ENCODE peak calls at places on chromosomes 1 and 21, in five cellular contexts. Z is stomach, J is tibial nerve, D is fibroblast of lung, E is astrocyte. L is an unnamed sample.

GRCh38 chr1:30414086-30414850 is 309.1 kb downstream of the MATN1 start:
- DNase-seq in Z (no peak), J (no peak), D (no peak), E (no peak), L (no peak)

GRCh38 chr1:32020338-32020737 is 6.7 kb downstream of the KHDRBS1 start:
- DNase-seq in Z (no peak), J (no peak), D (no peak), E (no peak), L (peak; percentile 44)

GRCh38 chr21:39597595-39598185 is 15.1 kb upstream of the B3GALT5 start:
- DNase-seq in Z (no peak), J (no peak), D (no peak), E (no peak), L (no peak)

GRCh38 chr1:177163844-177164379 is 600 bp downstream of the ASTN1 start:
- DNase-seq in Z (no peak), J (no peak), D (no peak), E (no peak), L (no peak)

GRCh38 chr1:84165566-84165965 is 21.5 kb downstream of the PRKACB start:
- DNase-seq in Z (no peak), J (no peak), D (no peak), E (no peak), L (no peak)

GRCh38 chr21:46221664-46222435 is 6.7 kb downstream of the LSS start:
- DNase-seq in Z (no peak), J (no peak), D (no peak), E (no peak), L (no peak)

GRCh38 chr1:229466887-229467286 is 33.0 kb upstream of the ACTA1 start:
- DNase-seq in Z (no peak), J (no peak), D (no peak), E (no peak), L (no peak)

GRCh38 chr1:103058393-103058792 is 49.9 kb downstream of the COL11A1 start:
- DNase-seq in Z (no peak), J (no peak), D (no peak), E (no peak), L (no peak)

GRCh38 chr1:231284441-231284840 is 43.4 kb downstream of the GNPAT start:
- DNase-seq in Z (no peak), J (no peak), D (no peak), E (no peak), L (no peak)

GRCh38 chr21:36678538-36678937 is 20.4 kb upstream of the SIM2 start:
- DNase-seq in Z (no peak), J (no peak), D (no peak), E (no peak), L (no peak)

GRCh38 chr1:236451796-236452373 is 57.8 kb downstream of the EDARADD start:
- DNase-seq in Z (peak; percentile 37), J (no peak), D (no peak), E (no peak), L (no peak)

GRCh38 chr1:225445644-225446297 is 17.9 kb upstream of the LBR start:
- DNase-seq in Z (no peak), J (no peak), D (no peak), E (no peak), L (no peak)

GRCh38 chr1:6445062-6445763 is 20.6 kb downstream of the ESPN start:
- DNase-seq in Z (peak; percentile 80), J (no peak), D (peak; percentile 20), E (peak; percentile 10), L (peak; percentile 35)

GRCh38 chr1:23745515-23745914 is 2.2 kb downstream of the ELOA start:
- DNase-seq in Z (no peak), J (no peak), D (peak; percentile 46), E (no peak), L (peak; percentile 60)

GRCh38 chr1:57623039-57623790 is 199.4 kb upstream of the DAB1 start:
- DNase-seq in Z (no peak), J (no peak), D (no peak), E (no peak), L (no peak)

GRCh38 chr1:59409525-59409924 is 112.6 kb downstream of the FGGY start:
- DNase-seq in Z (no peak), J (no peak), D (no peak), E (no peak), L (no peak)

GRCh38 chr1:181806791-181807190 is 254.7 kb downstream of the ZNF648 start:
- DNase-seq in Z (no peak), J (no peak), D (no peak), E (no peak), L (no peak)

GRCh38 chr1:155307247-155307740 is 1.4 kb upstream of the FDPS start:
- DNase-seq in Z (no peak), J (no peak), D (peak; percentile 38), E (no peak), L (peak; percentile 73)

GRCh38 chr1:31640964-31641363 is 3.7 kb downstream of the PEF1 start:
- DNase-seq in Z (no peak), J (no peak), D (no peak), E (no peak), L (no peak)

GRCh38 chr1:156433602-156434001 is 64.6 kb downstream of the RHBG start:
- DNase-seq in Z (no peak), J (no peak), D (no peak), E (no peak), L (no peak)

GRCh38 chr1:117512728-117513321 is 93.0 kb upstream of the TENT5C start:
- DNase-seq in Z (no peak), J (no peak), D (no peak), E (no peak), L (peak; percentile 62)

GRCh38 chr1:214609692-214610091 is 6.7 kb downstream of the CENPF start:
- DNase-seq in Z (no peak), J (no peak), D (no peak), E (no peak), L (no peak)

GRCh38 chr1:7611421-7612010 is 159.6 kb upstream of the VAMP3 start:
- DNase-seq in Z (no peak), J (no peak), D (no peak), E (no peak), L (no peak)

GRCh38 chr1:186740324-186740723 is 60.1 kb upstream of the PTGS2 start:
- DNase-seq in Z (no peak), J (no peak), D (no peak), E (no peak), L (no peak)

GRCh38 chr1:24226754-24227153 is 39.7 kb upstream of the IFNLR1 start:
- DNase-seq in Z (no peak), J (no peak), D (no peak), E (no peak), L (no peak)

GRCh38 chr1:145806408-145806807 is 17.5 kb downstream of the RNF115 start:
- DNase-seq in Z (no peak), J (no peak), D (no peak), E (no peak), L (no peak)

GRCh38 chr1:74652711-74653131 is 20.9 kb downstream of the ERICH3 start:
- DNase-seq in Z (no peak), J (no peak), D (peak; percentile 99), E (peak; percentile 98), L (peak; percentile 15)

GRCh38 chr1:112713466-112714312 is 1.4 kb downstream of the PPM1J start:
- DNase-seq in Z (peak; percentile 83), J (no peak), D (no peak), E (no peak), L (no peak)

GRCh38 chr1:112061852-112062451 is 72.5 kb upstream of the KCND3 start:
- DNase-seq in Z (no peak), J (no peak), D (peak; percentile 3), E (no peak), L (no peak)

GRCh38 chr1:51792864-51793263 is 85.7 kb downstream of the NRDC start:
- DNase-seq in Z (no peak), J (no peak), D (peak; percentile 65), E (peak; percentile 55), L (peak; percentile 23)

GRCh38 chr1:98749152-98749756 is 87.7 kb downstream of the SNX7 start:
- DNase-seq in Z (no peak), J (no peak), D (peak; percentile 7), E (peak; percentile 6), L (peak; percentile 17)
- TF ChIP-seq CTCF in Z (no peak), J (no peak), D (peak; percentile 52), E (peak; percentile 25), L (peak; percentile 45)

GRCh38 chr21:29657228-29657989 is 282.4 kb downstream of the GRIK1 start:
- DNase-seq in Z (no peak), J (no peak), D (no peak), E (no peak), L (no peak)
- H3K4me3 ChIP-seq in Z (no peak overlapping the region), J (no peak overlapping the region), D (no peak overlapping the region), E (no peak overlapping the region), L (no peak overlapping the region)

DNA sequence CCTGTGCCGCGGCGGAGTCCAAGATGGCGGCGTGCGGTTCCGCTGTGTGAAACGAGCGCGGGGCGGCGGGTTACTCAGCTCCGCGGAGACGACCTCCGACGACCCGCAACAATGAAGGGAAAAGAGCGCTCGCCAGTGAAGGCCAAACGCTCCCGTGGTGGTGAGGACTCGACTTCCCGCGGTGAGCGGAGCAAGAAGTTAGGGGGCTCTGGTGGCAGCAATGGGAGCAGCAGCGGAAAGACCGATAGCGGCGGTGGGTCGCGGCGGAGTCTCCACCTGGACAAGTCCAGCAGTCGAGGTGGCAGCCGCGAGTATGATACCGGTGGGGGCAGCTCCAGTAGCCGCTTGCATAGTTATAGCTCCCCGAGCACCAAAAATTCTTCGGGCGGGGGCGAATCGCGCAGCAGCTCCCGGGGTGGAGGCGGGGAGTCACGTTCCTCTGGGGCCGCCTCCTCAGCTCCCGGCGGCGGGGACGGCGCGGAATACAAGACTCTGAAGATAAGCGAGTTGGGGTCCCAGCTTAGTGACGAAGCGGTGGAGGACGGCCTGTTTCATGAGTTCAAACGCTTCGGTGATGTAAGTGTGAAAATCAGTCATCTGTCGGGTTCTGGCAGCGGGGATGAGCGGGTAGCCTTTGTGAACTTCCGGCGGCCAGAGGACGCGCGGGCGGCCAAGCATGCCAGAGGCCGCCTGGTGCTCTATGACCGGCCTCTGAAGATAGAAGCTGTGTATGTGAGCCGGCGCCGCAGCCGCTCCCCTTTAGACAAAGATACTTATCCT is 440 bp downstream of the RBM15 start:
- DNase-seq in Z (peak; percentile 51), J (peak; percentile 34), D (peak; percentile 50), E (peak; percentile 26), L (peak; percentile 23)
- TF ChIP-seq CTCF in Z (peak; percentile 20), J (peak; percentile 16), D (peak; percentile 48), E (peak; percentile 21), L (peak; percentile 75)

GRCh38 chr1:77781683-77782082 is 2.2 kb downstream of the MIGA1 start:
- DNase-seq in Z (no peak), J (no peak), D (no peak), E (no peak), L (no peak)
- H3K4me3 ChIP-seq in Z (no peak overlapping the region), J (no peak overlapping the region), D (no peak overlapping the region), E (no peak overlapping the region), L (no peak overlapping the region)

GRCh38 chr1:203346060-203346754 is 4.7 kb downstream of the FMOD start:
- DNase-seq in Z (no peak), J (no peak), D (no peak), E (no peak), L (no peak)
- TF ChIP-seq CTCF in Z (no peak), J (no peak), D (no peak), E (no peak), L (peak; percentile 10)

GRCh38 chr1:151847867-151848596 is 5.5 kb downstream of the THEM5 start:
- DNase-seq in Z (peak; percentile 17), J (no peak), D (no peak), E (no peak), L (peak; percentile 51)
- H3K4me3 ChIP-seq in Z (no peak overlapping the region), J (no peak overlapping the region), D (no peak overlapping the region), E (no peak overlapping the region), L (no peak overlapping the region)

L was measured in fibroblast of the aortic adventitia.